ENCODE peak calls at places on chromosomes 6 and 20, in nine cellular contexts. R is stimulated activated CD4-positive, alpha-beta T cell treated with anti-CD3 and anti-CD28 coated beads, Interleukin-4, amount 100 ng/mL, for 48 hours; U is cardiac muscle cell; Q is HFFc6; W is T-helper 1 cell; A is stimulated activated CD8-positive, alpha-beta memory T cell treated with anti-CD3 and anti-CD28 coated beads, Interleukin-12 subunit alpha, Interleukin-12 subunit beta, amount 100 ng/mL, for 4 hours; F is activated T-helper 1 cell treated with anti-CD3 and anti-CD28 coated beads, Interleukin-12 subunit alpha, Interleukin-12 subunit beta, Interleukin-2, Interleukin-4 antibody, amounts not matched to agents 30 ng/mL and 10 ng/mL and 1 ng/mL, durations not matched to agents 14 hours and 24 hours and 36 hours; J is activated CD8-positive, alpha-beta T cell treated with anti-CD3 and anti-CD28 coated beads, Interleukin-2, amount 10 ng/mL, durations not matched to agents 7 days and 5 days; G is NCI-H1436 treated with DMSO at 0.1 percent for 48 hours. Y is an unnamed sample.

GRCh38 chr6:148464319-148465010 is 121.8 kb downstream of the SASH1 start:
- DNase-seq in R (peak), U (peak), Q (peak), W (no peak), A (peak), F (peak), J (peak), G (no peak), Y (peak)

GRCh38 chr6:73515204-73516101 is 5.4 kb downstream of the EEF1A1 start:
- DNase-seq in R (no peak), U (peak), Q (peak), W (peak), A (no peak), F (no peak), J (peak), G (no peak), Y (peak)

GRCh38 chr6:159969204-159969912 is 476 bp downstream of the IGF2R start:
- DNase-seq in R (peak), U (peak), Q (peak), W (no peak), A (no peak), F (peak), J (peak), G (no peak), Y (no peak)

GRCh38 chr6:140040391-140040790 is 665.9 kb upstream of the CITED2 start:
- DNase-seq in R (no peak), U (no peak), Q (peak), W (no peak), A (no peak), F (no peak), J (no peak), G (no peak), Y (no peak)

GRCh38 chr6:31952140-31952805 is 6.4 kb downstream of the CFB start:
- DNase-seq in R (peak), U (peak), Q (peak), W (no peak), A (no peak), F (no peak), J (peak), G (no peak), Y (peak)

GRCh38 chr6:157864185-157864761 is 41.2 kb downstream of the SNX9 start:
- DNase-seq in R (no peak), U (no peak), Q (no peak), W (no peak), A (no peak), F (no peak), J (peak), G (no peak), Y (no peak)

GRCh38 chr20:33889312-33889711 is 78.2 kb downstream of the CHMP4B start:
- DNase-seq in R (no peak), U (no peak), Q (no peak), W (no peak), A (no peak), F (no peak), J (no peak), G (no peak), Y (no peak)

GRCh38 chr6:164346631-164347030 is 932.1 kb downstream of the QKI start:
- DNase-seq in R (no peak), U (no peak), Q (no peak), W (no peak), A (no peak), F (no peak), J (no peak), G (no peak), Y (no peak)

GRCh38 chr6:145278163-145278807 is 457.0 kb downstream of the EPM2A start:
- DNase-seq in R (no peak), U (peak), Q (peak), W (no peak), A (no peak), F (no peak), J (no peak), G (no peak), Y (no peak)

Y was measured in dermis microvascular lymphatic vessel endothelial cell.